ENCODE peak calls at places on chromosome 11, in ten cellular contexts. K, S, N, R, D, Z, Y, L, X and Q are unnamed samples.
A peak's percentile ranks its signal among the peaks of the same experiment; 100 is the strongest.

GRCh38 chr11:63905179-63905578 is 11.8 kb downstream of the RCOR2 start:
- DNase-seq in K (no peak), S (no peak), N (no peak), R (no peak), D (no peak), Z (no peak), Y (no peak), L (no peak), X (peak; percentile 19), Q (no peak)

GRCh38 chr11:1810761-1811160 is 24.0 kb upstream of the SYT8 start:
- DNase-seq in K (no peak), S (no peak), N (no peak), R (no peak), D (no peak), Z (no peak), Y (no peak), L (no peak), X (no peak), Q (no peak)

GRCh38 chr11:70622091-70622490 is 223.8 kb downstream of the CTTN start:
- DNase-seq in K (no peak), S (no peak), N (no peak), R (no peak), D (no peak), Z (no peak), Y (no peak), L (no peak), X (no peak), Q (no peak)

GRCh38 chr11:70552441-70553150 is 154.3 kb downstream of the CTTN start:
- DNase-seq in K (no peak), S (no peak), N (no peak), R (no peak), D (no peak), Z (no peak), Y (no peak), L (no peak), X (no peak), Q (no peak)

GRCh38 chr11:100942016-100942415 is 187.6 kb downstream of the PGR start:
- DNase-seq in K (no peak), S (peak; percentile 54), N (no peak), R (no peak), D (no peak), Z (no peak), Y (peak; percentile 37), L (peak; percentile 70), X (peak; percentile 45), Q (peak; percentile 42)

GRCh38 chr11:111456086-111456858 is 55.9 kb downstream of the BTG4 start:
- DNase-seq in K (no peak), S (no peak), N (no peak), R (no peak), D (no peak), Z (no peak), Y (no peak), L (no peak), X (no peak), Q (no peak)

GRCh38 chr11:58921778-58922390 is 17.4 kb upstream of the GLYATL1 start:
- DNase-seq in K (no peak), S (no peak), N (no peak), R (no peak), D (no peak), Z (no peak), Y (no peak), L (no peak), X (no peak), Q (no peak)

GRCh38 chr11:28877366-28877765 is 769.2 kb downstream of the METTL15 start:
- DNase-seq in K (no peak), S (no peak), N (no peak), R (no peak), D (no peak), Z (no peak), Y (no peak), L (no peak), X (no peak), Q (no peak)

GRCh38 chr11:128886401-128887119 is 4.6 kb upstream of the KCNJ5 start:
- DNase-seq in K (no peak), S (no peak), N (no peak), R (peak; percentile 24), D (no peak), Z (no peak), Y (no peak), L (no peak), X (no peak), Q (no peak)

GRCh38 chr11:120832609-120833221 is 191.2 kb upstream of the TBCEL start:
- DNase-seq in K (no peak), S (no peak), N (no peak), R (no peak), D (no peak), Z (no peak), Y (no peak), L (no peak), X (no peak), Q (no peak)

GRCh38 chr11:76270387-76270786 is 64.1 kb upstream of the WNT11 start:
- DNase-seq in K (no peak), S (no peak), N (no peak), R (no peak), D (no peak), Z (no peak), Y (peak; percentile 54), L (no peak), X (no peak), Q (no peak)

GRCh38 chr11:82858556-82859091 is 41.6 kb downstream of the PRCP start:
- DNase-seq in K (peak; percentile 59), S (no peak), N (no peak), R (peak; percentile 8), D (no peak), Z (no peak), Y (peak; percentile 71), L (no peak), X (peak; percentile 71), Q (peak; percentile 54)

GRCh38 chr11:75867778-75868374 is 52.9 kb downstream of the UVRAG start:
- DNase-seq in K (peak; percentile 60), S (no peak), N (peak; percentile 72), R (peak; percentile 52), D (no peak), Z (no peak), Y (peak; percentile 74), L (peak; percentile 33), X (peak; percentile 62), Q (peak; percentile 29)

GRCh38 chr11:118530683-118531596 is at the start of gene TMEM25:
- DNase-seq in K (peak; percentile 61), S (peak; percentile 77), N (peak; percentile 58), R (no peak), D (no peak), Z (peak; percentile 22), Y (peak; percentile 36), L (peak; percentile 68), X (peak; percentile 32), Q (peak; percentile 40)

GRCh38 chr11:9962722-9963121 is 298.8 kb downstream of the SWAP70 start:
- DNase-seq in K (no peak), S (no peak), N (peak; percentile 74), R (no peak), D (no peak), Z (no peak), Y (no peak), L (no peak), X (peak; percentile 23), Q (no peak)

DNA sequence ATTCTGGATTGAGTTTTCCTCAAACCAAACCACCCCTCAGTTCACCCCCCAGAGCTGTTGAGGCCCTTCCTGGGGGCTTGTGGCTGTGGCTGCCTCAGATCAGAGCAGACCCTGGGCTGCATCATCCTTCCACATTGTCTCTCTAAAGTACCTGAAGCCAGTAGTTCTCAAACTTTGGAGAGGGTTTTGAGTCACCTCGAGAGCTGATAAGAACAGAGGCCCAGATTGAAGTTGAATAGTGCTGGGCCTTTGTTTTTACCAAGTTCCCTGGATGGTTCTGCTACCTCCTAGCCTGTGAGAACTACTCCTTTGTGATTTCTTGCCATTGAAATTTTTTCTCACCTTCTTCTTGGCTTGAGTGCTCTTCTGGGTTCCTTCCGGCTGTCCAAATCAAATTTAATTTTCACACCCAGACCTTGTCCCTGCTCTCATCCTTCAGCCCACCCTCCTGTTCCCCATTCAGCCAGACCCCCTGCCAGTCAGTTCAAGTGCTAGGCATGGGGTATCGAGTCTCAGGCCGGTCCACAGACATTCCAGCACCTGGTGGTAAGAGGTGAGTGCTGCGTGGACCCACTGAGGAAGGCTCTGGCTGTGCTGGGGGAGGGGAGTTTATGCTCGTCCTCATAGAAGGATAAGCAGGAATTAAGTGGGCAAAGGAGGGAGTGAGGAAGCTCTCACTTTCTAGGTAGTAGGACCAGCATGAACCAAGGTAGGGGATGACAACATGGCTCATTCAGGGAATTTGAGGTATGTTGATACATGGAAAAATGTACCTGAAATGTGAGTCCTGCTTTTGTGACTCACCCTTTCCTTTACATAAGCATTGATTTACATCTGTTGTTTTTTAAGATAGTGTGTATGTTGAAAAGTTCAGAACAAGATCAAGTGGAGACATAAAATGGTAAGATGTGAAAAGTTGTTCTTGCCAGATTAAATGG is 116.5 kb downstream of the PTPRJ start:
- DNase-seq in K (peak; percentile 45), S (peak; percentile 31), N (no peak), R (no peak), D (no peak), Z (no peak), Y (peak; percentile 24), L (no peak), X (peak; percentile 39), Q (no peak)
- H3K4me3 ChIP-seq in K (no peak overlapping the region), S (no peak overlapping the region), N (no peak overlapping the region), R (no peak overlapping the region), D (no peak overlapping the region), Z (no peak overlapping the region), Y (no peak overlapping the region), L (no peak overlapping the region), X (no peak overlapping the region), Q (no peak overlapping the region)

DNA sequence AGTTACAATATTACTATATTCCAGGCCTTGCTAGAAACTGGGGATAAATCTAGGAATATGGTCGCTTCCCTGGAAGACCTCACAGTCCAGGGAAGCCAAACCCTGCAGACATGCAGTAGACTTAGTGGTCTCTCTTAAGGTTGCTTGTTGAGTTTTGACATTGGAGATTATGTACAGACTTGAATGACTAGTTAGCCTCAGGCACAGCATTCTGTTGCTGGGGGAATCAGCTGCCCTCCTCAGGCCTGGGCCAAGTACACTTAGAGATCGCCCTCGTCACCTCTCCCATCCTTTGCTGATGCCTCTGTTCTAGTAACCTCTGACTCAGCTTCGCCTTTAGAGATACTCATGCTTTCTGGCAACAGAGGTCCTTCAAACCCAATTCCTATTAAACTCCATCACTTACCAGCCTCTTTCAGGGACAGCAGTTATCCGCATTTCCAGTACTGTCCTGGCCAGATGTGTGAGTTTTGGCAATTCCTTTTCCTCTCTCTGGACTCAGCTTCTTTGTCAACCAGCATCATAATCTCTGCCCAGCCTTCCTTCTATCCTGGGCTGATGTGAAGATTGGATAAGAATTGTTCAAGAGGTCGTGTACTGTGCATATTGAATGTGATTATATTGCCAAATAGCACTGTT is 794 bp upstream of the ANAPC15 start:
- DNase-seq in K (no peak), S (no peak), N (no peak), R (no peak), D (no peak), Z (no peak), Y (no peak), L (no peak), X (peak; percentile 52), Q (no peak)
- H3K4me3 ChIP-seq in K (peak overlapping the region; percentile 86), S (peak overlapping the region; percentile 69), N (peak overlapping the region; percentile 73), R (peak overlapping the region; percentile 51), D (peak overlapping the region; percentile 79), Z (peak overlapping the region; percentile 63), Y (peak overlapping the region; percentile 77), L (peak overlapping the region; percentile 71), X (no peak overlapping the region), Q (peak overlapping the region; percentile 80)

GRCh38 chr11:44456544-44457270 is 108.8 kb upstream of the CD82 start:
- DNase-seq in K (no peak), S (no peak), N (peak; percentile 3), R (peak; percentile 42), D (no peak), Z (no peak), Y (no peak), L (no peak), X (no peak), Q (no peak)
- H3K4me3 ChIP-seq in K (no peak overlapping the region), S (no peak overlapping the region), N (no peak overlapping the region), R (no peak overlapping the region), D (no peak overlapping the region), Z (no peak overlapping the region), Y (no peak overlapping the region), L (no peak overlapping the region), X (no peak overlapping the region), Q (no peak overlapping the region)

GRCh38 chr11:65898656-65899355 is 1.4 kb downstream of the FOSL1 start:
- DNase-seq in K (no peak), S (no peak), N (no peak), R (no peak), D (no peak), Z (no peak), Y (peak; percentile 31), L (no peak), X (no peak), Q (no peak)
- H3K4me3 ChIP-seq in K (peak overlapping the region; percentile 96), S (peak overlapping the region; percentile 47), N (peak overlapping the region; percentile 60), R (peak overlapping the region; percentile 93), D (peak overlapping the region; percentile 81), Z (peak overlapping the region; percentile 49), Y (peak overlapping the region; percentile 84), L (peak overlapping the region; percentile 75), X (peak overlapping the region; percentile 98), Q (peak overlapping the region; percentile 95)